ENCODE peak calls at places on chromosomes 13 and 19, in five cellular contexts. One of them, this sample, is unnamed.

GRCh38 chr13:40517486-40518311 is 148.7 kb downstream of the FOXO1 start:
- DNase-seq in KBM-7: no peak
- DNase-seq in Calu3: no peak
- DNase-seq in uterus: no peak
- DNase-seq in HuH-7: no peak
- DNase-seq in this sample: no peak

GRCh38 chr13:112326821-112327370 is 49.3 kb upstream of the SPACA7 start:
- DNase-seq in uterus: no peak
- DNase-seq in KBM-7: no peak
- DNase-seq in Calu3: no peak
- DNase-seq in HuH-7: no peak
- DNase-seq in this sample: no peak

GRCh38 chr19:40513345-40513678 is 46.5 kb downstream of the SPTBN4 start:
- DNase-seq in HuH-7: no peak
- DNase-seq in Calu3: no peak
- DNase-seq in uterus: no peak
- DNase-seq in KBM-7: no peak
- DNase-seq in this sample: no peak

GRCh38 chr19:42850981-42851717 is 28.4 kb downstream of the PSG1 start:
- DNase-seq in Calu3: peak
- DNase-seq in HuH-7: no peak
- DNase-seq in uterus: no peak
- DNase-seq in KBM-7: no peak
- DNase-seq in this sample: peak

GRCh38 chr13:94416454-94417080 is 62.9 kb downstream of the DCT start:
- DNase-seq in uterus: no peak
- DNase-seq in HuH-7: peak
- DNase-seq in Calu3: no peak
- DNase-seq in KBM-7: peak
- DNase-seq in this sample: peak

GRCh38 chr13:26515721-26516120 is 41.8 kb upstream of the WASF3 start:
- DNase-seq in HuH-7: no peak
- DNase-seq in uterus: no peak
- DNase-seq in KBM-7: no peak
- DNase-seq in Calu3: no peak
- DNase-seq in this sample: no peak

GRCh38 chr19:18185538-18185937 is 7.5 kb upstream of the MPV17L2 start:
- DNase-seq in KBM-7: no peak
- DNase-seq in uterus: no peak
- DNase-seq in HuH-7: no peak
- DNase-seq in Calu3: no peak
- DNase-seq in this sample: no peak

GRCh38 chr19:33387351-33388230 is 14.1 kb downstream of the CEBPG start:
- DNase-seq in HuH-7: no peak
- DNase-seq in uterus: no peak
- DNase-seq in Calu3: no peak
- DNase-seq in KBM-7: no peak
- DNase-seq in this sample: no peak

GRCh38 chr13:77515785-77516184 is 19.7 kb upstream of the SCEL start:
- DNase-seq in HuH-7: no peak
- DNase-seq in KBM-7: no peak
- DNase-seq in Calu3: no peak
- DNase-seq in uterus: no peak
- DNase-seq in this sample: no peak

GRCh38 chr19:50475736-50476223 is 527 bp upstream of the EMC10 start:
- DNase-seq in Calu3: no peak
- DNase-seq in KBM-7: no peak
- DNase-seq in HuH-7: no peak
- DNase-seq in uterus: no peak
- DNase-seq in this sample: no peak

GRCh38 chr19:38964738-38965137 is 10.8 kb downstream of the FBXO17 start:
- DNase-seq in Calu3: no peak
- DNase-seq in HuH-7: no peak
- DNase-seq in uterus: no peak
- DNase-seq in KBM-7: no peak
- DNase-seq in this sample: no peak

GRCh38 chr19:30784850-30785459 is 412.8 kb downstream of the ZNF536 start:
- DNase-seq in HuH-7: peak
- DNase-seq in Calu3: peak
- DNase-seq in KBM-7: peak
- DNase-seq in uterus: peak
- DNase-seq in this sample: peak

GRCh38 chr19:35776102-35776788 is 881 bp downstream of the ARHGAP33 start:
- DNase-seq in uterus: no peak
- DNase-seq in Calu3: no peak
- DNase-seq in HuH-7: no peak
- DNase-seq in KBM-7: no peak
- DNase-seq in this sample: no peak

GRCh38 chr13:73717632-73718031 is 416.6 kb downstream of the KLF12 start:
- DNase-seq in KBM-7: peak
- DNase-seq in HuH-7: peak
- DNase-seq in Calu3: no peak
- DNase-seq in uterus: no peak
- DNase-seq in this sample: peak

GRCh38 chr19:42794751-42795150 is 29.3 kb upstream of the PSG8 start:
- DNase-seq in uterus: no peak
- DNase-seq in KBM-7: no peak
- DNase-seq in Calu3: no peak
- DNase-seq in HuH-7: no peak
- DNase-seq in this sample: no peak

GRCh38 chr19:30649934-30650614 is 277.9 kb downstream of the ZNF536 start:
- DNase-seq in HuH-7: peak
- DNase-seq in Calu3: peak
- DNase-seq in uterus: no peak
- DNase-seq in KBM-7: peak
- DNase-seq in this sample: peak

GRCh38 chr13:29435125-29435911 is 160.2 kb downstream of the SLC7A1 start:
- DNase-seq in HuH-7: no peak
- DNase-seq in Calu3: no peak
- DNase-seq in uterus: peak
- DNase-seq in KBM-7: no peak
- DNase-seq in this sample: no peak

GRCh38 chr19:5321851-5322681 is 18.5 kb downstream of the PTPRS start:
- DNase-seq in Calu3: no peak
- DNase-seq in HuH-7: no peak
- DNase-seq in uterus: no peak
- DNase-seq in KBM-7: peak
- DNase-seq in this sample: peak

GRCh38 chr13:69389899-69390298 is 717.7 kb upstream of the ATXN8OS start:
- DNase-seq in HuH-7: no peak
- DNase-seq in Calu3: no peak
- DNase-seq in uterus: no peak
- DNase-seq in KBM-7: peak
- DNase-seq in this sample: peak

GRCh38 chr19:49488046-49488862 is 846 bp downstream of the RPL13A start:
- DNase-seq in KBM-7: peak
- DNase-seq in uterus: no peak
- DNase-seq in Calu3: no peak
- DNase-seq in HuH-7: no peak
- DNase-seq in this sample: no peak

GRCh38 chr13:44573071-44573470 is 3.1 kb downstream of the TSC22D1 start:
- DNase-seq in Calu3: no peak
- DNase-seq in uterus: no peak
- DNase-seq in KBM-7: no peak
- DNase-seq in HuH-7: no peak
- DNase-seq in this sample: peak

GRCh38 chr19:23698711-23699520 is 11.9 kb upstream of the ZNF675 start:
- DNase-seq in uterus: no peak
- DNase-seq in KBM-7: no peak
- DNase-seq in HuH-7: no peak
- DNase-seq in Calu3: no peak
- DNase-seq in this sample: no peak

GRCh38 chr19:11236324-11237301 is 2.8 kb upstream of the ANGPTL8 start:
- DNase-seq in KBM-7: no peak
- DNase-seq in uterus: no peak
- DNase-seq in HuH-7: peak
- DNase-seq in Calu3: no peak
- DNase-seq in this sample: no peak

GRCh38 chr13:102825921-102826706 is 19.7 kb upstream of the ERCC5 start:
- DNase-seq in KBM-7: no peak
- DNase-seq in Calu3: no peak
- DNase-seq in uterus: no peak
- DNase-seq in HuH-7: no peak
- DNase-seq in this sample: peak

GRCh38 chr13:77034883-77035282 is 7.9 kb upstream of the FBXL3 start:
- DNase-seq in Calu3: no peak
- DNase-seq in HuH-7: no peak
- DNase-seq in KBM-7: no peak
- DNase-seq in uterus: no peak
- DNase-seq in this sample: no peak

GRCh38 chr19:17575871-17576757 is 20.7 kb downstream of the COLGALT1 start:
- DNase-seq in HuH-7: no peak
- DNase-seq in Calu3: no peak
- DNase-seq in uterus: no peak
- DNase-seq in KBM-7: no peak
- DNase-seq in this sample: no peak

GRCh38 chr19:13429563-13429962 is 76.7 kb downstream of the CACNA1A start:
- DNase-seq in HuH-7: no peak
- DNase-seq in uterus: no peak
- DNase-seq in Calu3: no peak
- DNase-seq in KBM-7: no peak
- DNase-seq in this sample: no peak

GRCh38 chr13:76882431-76882830 is 3.8 kb downstream of the KCTD12 start:
- DNase-seq in HuH-7: no peak
- DNase-seq in Calu3: no peak
- DNase-seq in KBM-7: peak
- DNase-seq in uterus: no peak
- DNase-seq in this sample: peak

GRCh38 chr13:101639711-101640110 is 187.2 kb downstream of the ITGBL1 start:
- DNase-seq in KBM-7: no peak
- DNase-seq in Calu3: no peak
- DNase-seq in HuH-7: no peak
- DNase-seq in uterus: no peak
- DNase-seq in this sample: no peak

GRCh38 chr19:1161716-1162115 is 12.4 kb downstream of the SBNO2 start:
- DNase-seq in KBM-7: no peak
- DNase-seq in uterus: no peak
- DNase-seq in Calu3: peak
- DNase-seq in HuH-7: no peak
- DNase-seq in this sample: peak

GRCh38 chr19:28289294-28290063 is 923.5 kb downstream of the UQCRFS1 start:
- DNase-seq in Calu3: no peak
- DNase-seq in KBM-7: no peak
- DNase-seq in HuH-7: no peak
- DNase-seq in uterus: no peak
- DNase-seq in this sample: no peak

GRCh38 chr19:43489310-43489709 is 15.2 kb downstream of the PHLDB3 start:
- DNase-seq in HuH-7: no peak
- DNase-seq in uterus: no peak
- DNase-seq in Calu3: no peak
- DNase-seq in KBM-7: peak
- DNase-seq in this sample: peak

This sample was measured in NB4.